ENCODE peak calls at places on chromosomes 11 and 22, in eight cellular contexts. G is thoracic aorta; F is PC-3; X is CD8-positive, alpha-beta memory T cell; U is lower lobe of right lung; L is psoas muscle; V is left ventricle myocardium inferior; B is tibial artery. E is an unnamed sample. For H3K4me1 and H3K27me3, the result is how much of the 10 kb centered on the place peaks cover.

GRCh38 chr22:29216011-29216872 is 10.5 kb downstream of the EMID1 start:
- DNase-seq in G (no peak), U (no peak), B (no peak), F (no peak), V (no peak), L (no peak), X (no peak), E (no peak)

GRCh38 chr22:48742556-48743343 is 1084.9 kb downstream of the BRD1 start:
- DNase-seq in L (no peak), B (peak), X (no peak), U (no peak), G (no peak), F (no peak), V (no peak), E (peak)

GRCh38 chr11:122248130-122248529 is 132.1 kb upstream of the BLID start:
- DNase-seq in L (peak), X (no peak), U (no peak), V (no peak), B (no peak), F (no peak), G (no peak), E (no peak)

GRCh38 chr11:75476716-75477613 is 44.0 kb upstream of the KLHL35 start:
- DNase-seq in V (peak), X (no peak), G (no peak), U (peak), L (peak), B (no peak), F (no peak), E (no peak)

GRCh38 chr11:123188508-123189165 is 6.4 kb downstream of the CLMP start:
- DNase-seq in B (no peak), V (no peak), U (no peak), F (peak), G (no peak), L (no peak), X (no peak), E (no peak)

GRCh38 chr11:109236188-109236587 is 185.8 kb upstream of the C11orf87 start:
- DNase-seq in G (no peak), X (no peak), V (no peak), B (no peak), L (no peak), U (no peak), F (no peak), E (no peak)

GRCh38 chr11:97614571-97614970 is 1224.8 kb downstream of the JRKL start:
- DNase-seq in G (no peak), L (no peak), B (no peak), V (no peak), X (no peak), U (no peak), F (no peak), E (no peak)

GRCh38 chr11:7551571-7551970 is 37.8 kb downstream of the PPFIBP2 start:
- DNase-seq in X (no peak), F (no peak), L (no peak), V (no peak), U (no peak), G (no peak), B (no peak), E (no peak)

GRCh38 chr22:46748948-46749681 is 11.1 kb upstream of the CERK start:
- DNase-seq in L (no peak), V (no peak), X (peak), F (peak), B (no peak), U (no peak), G (no peak), E (no peak)

GRCh38 chr11:586376-587316 is 10.4 kb downstream of the PHRF1 start:
- DNase-seq in B (no peak), F (no peak), L (no peak), U (no peak), X (no peak), V (no peak), G (no peak), E (no peak)

DNA sequence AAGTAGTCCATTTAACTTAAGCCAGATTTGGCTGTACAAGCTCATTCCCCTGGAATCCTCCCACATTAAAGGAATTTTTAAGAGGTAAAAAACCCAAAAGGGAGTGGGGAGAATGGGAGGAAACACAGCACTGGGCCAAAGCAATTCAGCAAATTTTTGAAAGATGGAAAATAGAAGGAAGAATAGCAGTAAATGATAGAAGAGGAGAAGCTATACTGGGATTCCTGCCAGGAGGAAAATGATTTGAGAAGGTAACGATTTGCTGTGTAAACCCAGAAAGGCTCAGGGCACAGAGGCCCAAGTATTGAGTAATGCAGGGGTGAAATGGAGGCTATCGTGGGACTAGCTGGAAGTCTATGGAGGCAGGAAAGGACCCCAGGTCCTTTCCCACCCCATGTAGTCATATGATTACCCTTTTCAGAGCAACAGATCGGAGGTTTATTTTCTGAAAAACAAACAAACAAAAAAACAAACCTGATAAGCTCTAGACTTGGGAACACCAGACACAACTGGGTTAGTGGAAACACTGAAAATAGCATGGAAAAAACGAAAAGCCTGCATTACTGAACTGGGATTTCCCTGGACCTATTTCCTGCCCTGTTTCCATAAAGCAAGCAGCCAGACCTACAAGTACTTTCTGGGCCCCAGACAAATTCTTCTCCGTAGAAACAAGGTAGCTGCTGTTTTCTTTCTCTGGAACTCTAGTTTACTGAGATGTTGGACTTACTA is 140.0 kb downstream of the SWAP70 start:
- DNase-seq in L (no peak), X (no peak), U (no peak), F (no peak), V (no peak), G (no peak), B (no peak), E (no peak)
- H3K27ac ChIP-seq in L (peak), X (no peak), U (no peak), F (no peak), V (peak), G (peak), B (peak), E (no peak)

GRCh38 chr22:36149464-36149863 is 11.1 kb downstream of the APOL3 start:
- DNase-seq in B (no peak), L (no peak), U (no peak), G (no peak), F (no peak), V (no peak), X (no peak), E (no peak)

GRCh38 chr22:36153756-36154155 is 6.8 kb downstream of the APOL3 start:
- DNase-seq in V (no peak), X (no peak), B (no peak), G (no peak), F (no peak), U (no peak), L (no peak), E (no peak)

GRCh38 chr22:36151006-36151595 is 9.5 kb downstream of the APOL3 start:
- DNase-seq in L (no peak), X (no peak), U (no peak), V (no peak), F (no peak), B (no peak), G (no peak), E (no peak)

GRCh38 chr22:36155702-36156101 is 4.9 kb downstream of the APOL3 start:
- DNase-seq in V (peak), B (peak), G (no peak), X (no peak), L (peak), U (no peak), F (no peak), E (peak)

DNA sequence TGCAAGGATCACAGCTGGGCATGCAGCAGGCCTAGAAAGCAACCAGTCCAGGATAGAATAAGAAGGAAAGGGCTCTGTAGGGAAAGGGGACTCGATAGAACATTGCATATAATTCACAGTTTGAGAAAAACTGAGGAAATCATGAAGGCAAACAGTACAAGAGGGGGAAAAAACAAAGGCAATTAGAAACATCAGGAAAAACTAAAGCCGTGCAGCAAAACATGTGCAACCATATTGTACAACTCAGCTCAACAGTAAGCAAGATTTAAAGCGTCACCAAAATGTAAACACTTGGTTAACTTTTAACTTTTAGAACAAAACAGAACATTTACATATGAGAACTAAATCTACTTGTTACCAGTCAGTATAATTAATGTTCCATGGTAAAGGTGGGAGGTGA is 8.5 kb downstream of the APOL3 start:
- DNase-seq in U (no peak), L (no peak), X (no peak), F (no peak), V (no peak), B (no peak), G (no peak), E (no peak)
- H3K4me1 ChIP-seq in U (half or more), L (under half), X (half or more), F (under half), V (half or more), B (under half), G (under half), E (under half)

DNA sequence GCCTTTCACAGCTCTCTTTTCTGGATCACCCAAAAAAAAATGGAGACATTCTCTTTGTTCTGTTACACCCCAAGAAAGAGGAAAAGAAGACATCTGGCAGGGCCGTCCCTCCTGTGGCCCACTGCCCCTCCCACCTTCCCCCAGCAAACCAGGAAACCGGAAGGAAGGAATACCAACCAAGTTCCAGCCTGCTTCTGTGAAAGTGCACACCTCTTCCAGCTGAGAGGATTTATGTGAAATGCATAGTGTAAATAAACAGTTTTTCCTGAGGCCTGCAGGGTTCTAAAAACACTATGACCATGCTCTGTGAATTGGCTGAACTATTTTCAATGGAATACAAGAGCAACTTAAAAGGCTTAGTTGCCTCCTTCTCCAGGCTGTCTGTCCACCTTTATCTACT is 50.0 kb upstream of the CHST1 start:
- DNase-seq in B (no peak), L (no peak), V (no peak), U (no peak), F (no peak), X (no peak), G (no peak), E (no peak)
- H3K27me3 ChIP-seq in B (under half), L (under half), V (under half), U (under half), F (under half), X (under half), G (under half), E (under half)

DNA sequence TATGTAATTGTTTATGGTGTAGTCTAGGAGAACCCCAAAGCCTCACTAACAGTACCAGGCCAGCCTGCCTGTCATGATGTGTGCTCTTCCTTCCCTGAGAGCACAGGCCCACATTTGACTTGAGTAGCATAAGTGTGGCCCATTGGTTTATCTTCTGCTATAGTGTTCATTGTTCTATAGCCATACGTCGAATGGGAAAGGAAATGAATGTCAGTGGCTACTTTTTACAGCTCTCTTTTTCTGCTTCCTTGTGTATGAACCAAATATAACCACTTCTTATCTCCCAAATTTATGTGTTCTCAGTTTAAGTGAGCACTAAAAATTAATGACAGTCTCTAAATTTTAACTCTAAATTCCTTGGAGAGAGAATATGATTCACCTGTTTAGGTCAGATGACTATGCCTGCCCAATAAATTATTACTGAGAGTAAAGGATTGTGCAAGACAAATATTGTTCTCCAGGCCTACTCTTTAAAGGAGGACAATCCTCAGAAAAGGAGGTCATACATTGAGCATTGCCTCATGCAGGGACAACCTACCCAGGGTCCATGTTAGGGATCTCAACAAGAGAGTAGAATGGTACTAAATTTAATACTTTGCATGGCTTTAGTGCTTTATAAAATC is 222.9 kb upstream of the ARHGAP20 start:
- DNase-seq in F (no peak), G (no peak), X (no peak), V (no peak), L (no peak), B (no peak), U (no peak), E (no peak)
- H3K27ac ChIP-seq in F (no peak), G (no peak), X (no peak), V (no peak), L (no peak), B (no peak), U (no peak), E (no peak)

GRCh38 chr22:45319319-45319675 is 9.6 kb downstream of the FAM118A start:
- DNase-seq in X (no peak), L (peak), G (no peak), U (no peak), F (no peak), V (peak), B (no peak), E (no peak)

GRCh38 chr22:45318558-45319318 is 9.0 kb downstream of the FAM118A start:
- DNase-seq in L (no peak), X (peak), U (no peak), G (no peak), V (no peak), F (no peak), B (no peak), E (no peak)

GRCh38 chr22:45318168-45318557 is 8.4 kb downstream of the FAM118A start:
- DNase-seq in F (no peak), L (peak), U (peak), B (peak), G (peak), V (peak), X (peak), E (no peak)

GRCh38 chr22:45316796-45317526 is 7.2 kb downstream of the FAM118A start:
- DNase-seq in X (no peak), V (no peak), F (no peak), B (no peak), G (no peak), L (no peak), U (no peak), E (no peak)

GRCh38 chr22:45317551-45318167 is 7.9 kb downstream of the FAM118A start:
- DNase-seq in X (no peak), B (peak), G (peak), F (peak), L (peak), U (no peak), V (peak), E (no peak)
- H3K4me1 ChIP-seq in X (half or more), B (under half), G (under half), F (under half), L (under half), U (under half), V (half or more), E (under half)

DNA sequence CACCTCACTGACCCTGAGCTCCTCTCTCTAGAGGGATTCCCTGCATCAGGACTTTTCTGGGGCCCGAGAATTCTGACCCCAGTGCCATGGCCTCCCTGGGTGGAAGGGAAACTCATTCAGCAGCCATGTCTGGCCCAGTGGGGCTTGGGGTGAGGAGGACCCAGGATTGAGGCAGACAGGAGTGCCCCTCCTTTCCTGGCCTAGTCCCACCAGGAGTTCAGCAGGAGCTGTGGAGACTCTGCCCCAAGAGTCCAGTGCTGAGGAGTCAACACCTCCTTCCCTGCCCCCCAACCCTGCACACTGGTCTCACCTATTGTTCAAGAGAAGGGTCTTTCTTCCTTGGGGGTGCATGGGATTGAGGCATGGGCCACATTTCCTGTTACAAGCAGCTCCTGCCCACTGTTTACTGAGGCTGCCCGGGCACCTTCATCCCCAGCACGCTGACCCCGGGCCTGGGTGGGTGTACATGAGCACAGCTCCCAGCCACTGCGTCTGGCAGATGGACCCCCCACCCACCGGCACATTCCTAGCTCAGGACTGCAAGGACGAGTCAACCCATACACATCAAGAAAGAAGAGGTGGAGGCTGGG is 33.9 kb downstream of the ALX4 start:
- DNase-seq in B (peak), G (no peak), L (no peak), F (no peak), U (no peak), X (no peak), V (no peak), E (no peak)
- H3K27me3 ChIP-seq in B (under half), G (under half), L (under half), F (under half), U (under half), X (under half), V (under half), E (under half)

DNA sequence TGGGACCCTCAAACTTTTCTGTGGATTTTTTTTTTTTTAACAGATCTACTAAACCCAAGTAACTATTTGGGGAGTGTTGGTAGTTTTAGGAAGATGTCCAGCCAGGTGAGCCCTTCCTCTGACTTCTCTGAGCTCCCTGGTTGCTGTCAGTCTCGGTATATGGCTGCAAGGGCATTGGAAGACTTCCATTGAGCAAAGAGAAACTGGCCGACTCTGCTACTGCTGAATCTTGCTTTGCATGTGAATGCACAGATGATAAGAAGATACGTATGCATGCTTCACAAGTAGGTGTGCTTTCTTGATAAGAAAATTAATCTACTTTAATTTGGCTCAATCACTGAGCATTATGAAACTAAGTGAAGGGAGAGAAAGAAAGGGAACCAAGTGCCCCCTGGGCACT is 51.1 kb downstream of the BARX2 start:
- DNase-seq in U (no peak), F (no peak), V (no peak), B (no peak), G (no peak), X (no peak), L (no peak), E (no peak)
- H3K27ac ChIP-seq in U (no peak), F (no peak), V (no peak), B (no peak), G (no peak), X (no peak), L (no peak), E (no peak)